ENCODE peak calls at places on chromosomes 11 and 22, in four cellular contexts. V is LoVo; P is stimulated activated CD4-positive, alpha-beta T cell treated with anti-CD3 and anti-CD28 coated beads, Interleukin-2, amount 100 ng/mL, for 24 hours; I is CD4-positive, CD25-positive, alpha-beta regulatory T cell. B is an unnamed sample.
A peak's percentile ranks its signal among the peaks of the same experiment; 100 is the strongest.

GRCh38 chr22:37818397-37819099 is 4.6 kb upstream of the GALR3 start:
- DNase-seq in V (no peak), P (peak; percentile 78), I (peak; percentile 51), B (no peak)

GRCh38 chr11:66861774-66862558 is 5.1 kb downstream of the LRFN4 start:
- DNase-seq in V (no peak), P (no peak), I (no peak), B (no peak)

GRCh38 chr11:2271327-2272240 is 1.2 kb upstream of the ASCL2 start:
- DNase-seq in V (no peak), P (no peak), I (no peak), B (no peak)

GRCh38 chr11:117678651-117679407 is 118.2 kb downstream of the DSCAML1 start:
- DNase-seq in V (no peak), P (no peak), I (no peak), B (no peak)

GRCh38 chr11:131895865-131896264 is 525.5 kb downstream of the NTM start:
- DNase-seq in V (no peak), P (no peak), I (no peak), B (no peak)

GRCh38 chr11:9797300-9797699 is 133.4 kb downstream of the SWAP70 start:
- DNase-seq in V (no peak), P (no peak), I (no peak), B (no peak)

GRCh38 chr11:115008774-115009173 is 330.4 kb downstream of the NXPE2 start:
- DNase-seq in V (no peak), P (no peak), I (no peak), B (no peak)

GRCh38 chr11:115739878-115740277 is 235.7 kb upstream of the CADM1 start:
- DNase-seq in V (no peak), P (no peak), I (no peak), B (no peak)

GRCh38 chr11:130188047-130188446 is 28.5 kb downstream of the ST14 start:
- DNase-seq in V (no peak), P (no peak), I (no peak), B (no peak)

GRCh38 chr11:68780829-68781228 is 29.5 kb upstream of the TESMIN start:
- DNase-seq in V (no peak), P (peak; percentile 9), I (no peak), B (no peak)

GRCh38 chr11:35166369-35167360 is 27.7 kb downstream of the CD44 start:
- DNase-seq in V (peak; percentile 49), P (peak; percentile 23), I (no peak), B (no peak)

GRCh38 chr22:24982301-24983056 is 30.0 kb downstream of the KIAA1671 start:
- DNase-seq in V (no peak), P (no peak), I (no peak), B (no peak)

GRCh38 chr11:103842191-103842590 is 194.2 kb upstream of the DDI1 start:
- DNase-seq in V (no peak), P (no peak), I (no peak), B (no peak)

GRCh38 chr11:110165039-110165438 is 71.8 kb downstream of the ZC3H12C start:
- DNase-seq in V (no peak), P (no peak), I (no peak), B (no peak)

GRCh38 chr22:27110985-27111451 is 453.6 kb downstream of the MIAT start:
- DNase-seq in V (no peak), P (no peak), I (no peak), B (peak; percentile 61)

GRCh38 chr11:58133329-58134076 is 8.2 kb upstream of the OR9I1 start:
- DNase-seq in V (no peak), P (no peak), I (no peak), B (no peak)

GRCh38 chr11:963852-964251 is 38.2 kb downstream of the AP2A2 start:
- DNase-seq in V (no peak), P (no peak), I (no peak), B (no peak)

GRCh38 chr11:45988922-45989321 is 66.5 kb downstream of the LARGE2 start:
- DNase-seq in V (no peak), P (no peak), I (no peak), B (no peak)

GRCh38 chr11:67606477-67607295 is at the start of gene NDUFV1:
- DNase-seq in V (peak; percentile 96), P (peak; percentile 98), I (peak; percentile 94), B (peak; percentile 94)

GRCh38 chr22:40040927-40041326 is 46.2 kb downstream of the FAM83F start:
- DNase-seq in V (peak; percentile 42), P (no peak), I (no peak), B (no peak)

GRCh38 chr22:41555325-41555724 is 5.5 kb upstream of the CSDC2 start:
- DNase-seq in V (no peak), P (no peak), I (no peak), B (no peak)

GRCh38 chr22:24230911-24231656 is 13.8 kb downstream of the GGT5 start:
- DNase-seq in V (peak; percentile 15), P (peak; percentile 78), I (peak; percentile 26), B (no peak)

GRCh38 chr11:39741066-39741465 is 1718.4 kb downstream of the LRRC4C start:
- DNase-seq in V (no peak), P (no peak), I (no peak), B (peak; percentile 14)

GRCh38 chr11:28729339-28729738 is 621.2 kb downstream of the METTL15 start:
- DNase-seq in V (no peak), P (no peak), I (no peak), B (no peak)